ENCODE peak calls at places on chromosome 5, in four cellular contexts. L is NCI-H2171 treated with DMSO at 0.1 percent for 48 hours, M is iPS-NIHi11, T is HuH-7.5. K is an unnamed sample.

GRCh38 chr5:27217160-27217956 is 179.0 kb upstream of the CDH9 start:
- DNase-seq in T (no peak), L (no peak), M (no peak), K (no peak)

GRCh38 chr5:82384025-82384750 is 106.0 kb upstream of the RPS23 start:
- DNase-seq in M (no peak), T (no peak), L (no peak), K (no peak)

GRCh38 chr5:133285583-133286021 is 233.8 kb downstream of the HSPA4 start:
- DNase-seq in M (no peak), L (no peak), T (no peak), K (no peak)

GRCh38 chr5:93596310-93596675 is 13.3 kb downstream of the NR2F1 start:
- DNase-seq in T (no peak), M (no peak), L (no peak), K (no peak)

GRCh38 chr5:62306494-62307363 is 723 bp downstream of the KIF2A start:
- DNase-seq in M (peak; percentile 58), L (peak; percentile 42), T (peak; percentile 43), K (peak; percentile 34)

GRCh38 chr5:116766470-116766947 is 191.9 kb upstream of the SEMA6A start:
- DNase-seq in M (no peak), L (no peak), T (peak; percentile 19), K (no peak)

GRCh38 chr5:10145922-10146321 is 103.8 kb downstream of the ATPSCKMT start:
- DNase-seq in T (no peak), L (peak; percentile 45), M (no peak), K (no peak)

GRCh38 chr5:7261049-7261448 is 134.9 kb upstream of the ADCY2 start:
- DNase-seq in L (peak; percentile 55), T (peak; percentile 13), M (peak; percentile 73), K (peak; percentile 81)

GRCh38 chr5:101370240-101370639 is 467.2 kb upstream of the ST8SIA4 start:
- DNase-seq in T (no peak), M (no peak), L (no peak), K (no peak)

GRCh38 chr5:77255617-77256016 is 45.1 kb downstream of the PDE8B start:
- DNase-seq in M (no peak), L (no peak), T (no peak), K (peak; percentile 16)

GRCh38 chr5:79844571-79844970 is 146.5 kb downstream of the MTX3 start:
- DNase-seq in T (no peak), M (no peak), L (no peak), K (no peak)

GRCh38 chr5:163504091-163504931 is 1.1 kb upstream of the MAT2B start:
- DNase-seq in M (peak; percentile 20), L (no peak), T (no peak), K (no peak)

GRCh38 chr5:107376546-107377276 is 294.0 kb downstream of the EFNA5 start:
- DNase-seq in L (no peak), T (no peak), M (no peak), K (no peak)

GRCh38 chr5:73228052-73228451 is 55.1 kb downstream of the TMEM174 start:
- DNase-seq in M (no peak), L (no peak), T (no peak), K (no peak)

GRCh38 chr5:140631831-140632365 is 1.1 kb downstream of the CD14 start:
- DNase-seq in T (no peak), M (peak; percentile 20), L (no peak), K (no peak)

GRCh38 chr5:139561655-139562451 is 714 bp downstream of the UBE2D2 start:
- DNase-seq in T (peak; percentile 56), L (peak; percentile 21), M (peak; percentile 70), K (peak; percentile 59)

GRCh38 chr5:51148437-51148836 is 234.8 kb upstream of the ISL1 start:
- DNase-seq in M (no peak), L (no peak), T (no peak), K (no peak)

GRCh38 chr5:141182248-141182647 is at the start of gene PCDHB16:
- DNase-seq in L (peak; percentile 50), T (no peak), M (peak; percentile 60), K (peak; percentile 59)

GRCh38 chr5:96742519-96742918 is 65.2 kb downstream of the ERAP1 start:
- DNase-seq in M (no peak), L (no peak), T (no peak), K (no peak)

GRCh38 chr5:139022528-139022927 is 147.4 kb upstream of the LRRTM2 start:
- DNase-seq in L (no peak), M (no peak), T (no peak), K (peak; percentile 80)

GRCh38 chr5:54442271-54442670 is 13.2 kb upstream of the HSPB3 start:
- DNase-seq in M (no peak), L (no peak), T (no peak), K (no peak)

GRCh38 chr5:93088997-93089396 is 492.0 kb downstream of the NR2F1-AS1 start:
- DNase-seq in L (no peak), T (no peak), M (no peak), K (no peak)

GRCh38 chr5:1542755-1543154 is 19.0 kb upstream of the LPCAT1 start:
- DNase-seq in L (no peak), M (no peak), T (no peak), K (peak; percentile 60)

GRCh38 chr5:62475072-62475471 is 62.5 kb downstream of the IPO11 start:
- DNase-seq in L (no peak), M (no peak), T (no peak), K (no peak)

GRCh38 chr5:6642655-6643054 is 9.4 kb downstream of the SRD5A1 start:
- DNase-seq in M (no peak), T (no peak), L (no peak), K (no peak)

GRCh38 chr5:7850533-7851239 is at the start of gene CFAP90:
- DNase-seq in L (peak; percentile 76), M (peak; percentile 88), T (peak; percentile 53), K (no peak)

GRCh38 chr5:126182901-126183695 is 240.1 kb upstream of the GRAMD2B start:
- DNase-seq in L (no peak), T (no peak), M (no peak), K (no peak)

GRCh38 chr5:103262422-103262871 is 3.9 kb downstream of the MACIR start:
- DNase-seq in L (no peak), M (no peak), T (no peak), K (no peak)

GRCh38 chr5:172404746-172405145 is 49.6 kb downstream of the SH3PXD2B start:
- DNase-seq in L (no peak), T (no peak), M (no peak), K (no peak)

K was measured in T47D.